ENCODE peak calls at places on chromosome 18, in six cellular contexts. M is H1, O is endothelial cell of umbilical vein, U is A549, R is GM12878, N is K562. Z is an unnamed sample.

GRCh38 chr18:13725566-13726227 is 661 bp downstream of the FAM210A start:
- DNase-seq in N (no peak), M (no peak), R (no peak), O (peak), U (no peak), Z (no peak)

GRCh38 chr18:12567849-12568248 is 90.1 kb downstream of the SPIRE1 start:
- DNase-seq in N (no peak), M (no peak), O (no peak), R (no peak), U (no peak), Z (no peak)

GRCh38 chr18:79402977-79403722 is 7.4 kb downstream of the NFATC1 start:
- DNase-seq in O (peak), U (no peak), N (no peak), R (no peak), M (no peak), Z (no peak)

GRCh38 chr18:58581265-58581664 is 47.6 kb downstream of the ALPK2 start:
- DNase-seq in U (peak), R (no peak), N (no peak), O (no peak), M (no peak), Z (no peak)

GRCh38 chr18:78632111-78632541 is 347.5 kb upstream of the SALL3 start:
- DNase-seq in U (no peak), O (no peak), M (no peak), N (no peak), R (no peak), Z (peak)

GRCh38 chr18:9708057-9708881 is at the start of gene RAB31:
- DNase-seq in U (peak), O (peak), R (no peak), M (peak), N (peak), Z (peak)

GRCh38 chr18:79819064-79819725 is 21.5 kb downstream of the KCNG2 start:
- DNase-seq in O (no peak), N (no peak), R (no peak), U (no peak), M (no peak), Z (no peak)

GRCh38 chr18:11119962-11120361 is 29.4 kb downstream of the PIEZO2 start:
- DNase-seq in U (peak), M (no peak), N (no peak), O (no peak), R (no peak), Z (no peak)

GRCh38 chr18:3554811-3555427 is 104.9 kb downstream of the TGIF1 start:
- DNase-seq in R (no peak), N (no peak), O (no peak), U (no peak), M (no peak), Z (no peak)

GRCh38 chr18:8389391-8390340 is 219.6 kb upstream of the RAB12 start:
- DNase-seq in N (peak), O (peak), M (peak), U (peak), R (no peak), Z (peak)

GRCh38 chr18:9017900-9018217 is 84.6 kb upstream of the NDUFV2 start:
- DNase-seq in N (no peak), U (no peak), O (peak), M (no peak), R (no peak), Z (no peak)

GRCh38 chr18:23664674-23665073 is 2.0 kb upstream of the ANKRD29 start:
- DNase-seq in U (no peak), R (no peak), O (no peak), M (no peak), N (no peak), Z (no peak)

GRCh38 chr18:78010363-78010762 is 760.7 kb downstream of the GALR1 start:
- DNase-seq in U (no peak), N (no peak), M (no peak), O (no peak), R (no peak), Z (no peak)

GRCh38 chr18:55863876-55864275 is 275.9 kb upstream of the TCF4 start:
- DNase-seq in N (no peak), U (no peak), R (no peak), O (peak), M (no peak), Z (no peak)

GRCh38 chr18:8319798-8320477 is 289.3 kb upstream of the RAB12 start:
- DNase-seq in M (no peak), N (no peak), O (no peak), R (no peak), U (no peak), Z (no peak)

GRCh38 chr18:69490072-69490471 is 89.4 kb downstream of the DOK6 start:
- DNase-seq in R (no peak), U (no peak), O (no peak), M (no peak), N (no peak), Z (no peak)

GRCh38 chr18:76256897-76257500 is 238.0 kb downstream of the ZNF516 start:
- DNase-seq in M (no peak), N (no peak), R (no peak), U (peak), O (no peak), Z (peak)

GRCh38 chr18:58541789-58542425 is 87.0 kb downstream of the ALPK2 start:
- DNase-seq in O (peak), U (peak), R (peak), M (no peak), N (no peak), Z (peak)

GRCh38 chr18:63879684-63880083 is 7.8 kb upstream of the SERPINB2 start:
- DNase-seq in O (peak), N (no peak), M (no peak), R (no peak), U (no peak), Z (peak)

DNA sequence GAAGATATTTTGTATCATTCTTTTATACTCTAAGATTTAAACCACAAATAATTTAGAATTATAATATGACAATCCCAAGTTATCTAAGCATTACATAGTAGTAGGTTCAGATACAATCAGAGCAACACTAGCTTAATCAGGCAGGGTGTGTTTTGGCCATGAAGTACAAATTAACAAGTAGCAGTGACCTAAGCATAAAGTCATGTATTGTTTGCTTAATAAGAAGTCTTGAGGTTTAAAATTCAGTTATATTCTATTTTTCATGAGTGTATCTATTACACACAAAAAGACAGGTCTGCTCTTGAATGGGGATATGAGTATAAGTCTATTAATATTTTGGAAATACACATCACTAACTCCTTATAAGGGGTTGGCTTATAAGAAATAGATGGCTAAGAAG is 39.9 kb downstream of the DYNAP start:
- DNase-seq in O (no peak), U (no peak), R (no peak), M (no peak), N (no peak), Z (no peak)
- TF ChIP-seq MAX in O (no peak), U (no peak), R (no peak), M (no peak), N (no peak), Z (no peak)

DNA sequence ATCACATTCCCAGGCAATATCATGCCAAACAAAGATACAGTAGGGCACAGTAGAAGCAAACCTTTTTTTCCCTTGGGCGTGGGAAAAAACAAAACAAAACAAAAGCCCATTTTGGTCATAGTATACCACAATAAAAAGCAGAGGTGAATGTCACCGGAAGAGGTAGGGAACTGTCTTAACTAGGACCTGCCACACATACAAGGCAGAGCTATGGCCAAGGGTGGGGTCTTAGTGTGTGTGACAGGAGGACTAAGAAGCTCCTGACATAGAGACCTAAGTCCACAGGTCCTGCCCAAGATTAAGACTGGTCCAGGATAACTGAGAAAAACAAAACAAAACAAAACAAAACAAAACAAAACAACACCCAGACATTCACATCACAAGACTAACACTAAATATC is 441.2 kb upstream of the DSEL start:
- DNase-seq in O (no peak), M (no peak), N (no peak), U (no peak), R (no peak), Z (no peak)
- TF ChIP-seq POLR2A in O (no peak), M (no peak), N (no peak), U (no peak), R (no peak), Z (no peak)

GRCh38 chr18:50559750-50560680 is at the start of gene MAPK4:
- DNase-seq in N (peak), O (no peak), R (no peak), U (no peak), M (peak), Z (peak)
- TF ChIP-seq MAX in N (no peak), O (no peak), R (no peak), U (no peak), M (no peak), Z (no peak)

GRCh38 chr18:35040988-35041751 is at the start of gene MAPRE2:
- DNase-seq in R (peak), O (peak), M (peak), U (peak), N (peak), Z (peak)

GRCh38 chr18:35041752-35042379 is 653 bp downstream of the MAPRE2 start:
- DNase-seq in N (no peak), R (no peak), U (no peak), O (no peak), M (no peak), Z (no peak)

GRCh38 chr18:35043207-35043606 is 2.0 kb downstream of the MAPRE2 start:
- DNase-seq in O (peak), M (no peak), R (no peak), U (no peak), N (no peak), Z (no peak)

GRCh38 chr18:35040638-35040987 is 600 bp upstream of the MAPRE2 start:
- DNase-seq in O (no peak), N (no peak), R (no peak), U (no peak), M (no peak), Z (no peak)

GRCh38 chr18:35042389-35043066 is 1.3 kb downstream of the MAPRE2 start:
- DNase-seq in N (peak), M (no peak), R (no peak), O (peak), U (no peak), Z (no peak)
- TF ChIP-seq POLR2A in N (no peak), M (no peak), R (no peak), O (peak), U (no peak), Z (no peak)

DNA sequence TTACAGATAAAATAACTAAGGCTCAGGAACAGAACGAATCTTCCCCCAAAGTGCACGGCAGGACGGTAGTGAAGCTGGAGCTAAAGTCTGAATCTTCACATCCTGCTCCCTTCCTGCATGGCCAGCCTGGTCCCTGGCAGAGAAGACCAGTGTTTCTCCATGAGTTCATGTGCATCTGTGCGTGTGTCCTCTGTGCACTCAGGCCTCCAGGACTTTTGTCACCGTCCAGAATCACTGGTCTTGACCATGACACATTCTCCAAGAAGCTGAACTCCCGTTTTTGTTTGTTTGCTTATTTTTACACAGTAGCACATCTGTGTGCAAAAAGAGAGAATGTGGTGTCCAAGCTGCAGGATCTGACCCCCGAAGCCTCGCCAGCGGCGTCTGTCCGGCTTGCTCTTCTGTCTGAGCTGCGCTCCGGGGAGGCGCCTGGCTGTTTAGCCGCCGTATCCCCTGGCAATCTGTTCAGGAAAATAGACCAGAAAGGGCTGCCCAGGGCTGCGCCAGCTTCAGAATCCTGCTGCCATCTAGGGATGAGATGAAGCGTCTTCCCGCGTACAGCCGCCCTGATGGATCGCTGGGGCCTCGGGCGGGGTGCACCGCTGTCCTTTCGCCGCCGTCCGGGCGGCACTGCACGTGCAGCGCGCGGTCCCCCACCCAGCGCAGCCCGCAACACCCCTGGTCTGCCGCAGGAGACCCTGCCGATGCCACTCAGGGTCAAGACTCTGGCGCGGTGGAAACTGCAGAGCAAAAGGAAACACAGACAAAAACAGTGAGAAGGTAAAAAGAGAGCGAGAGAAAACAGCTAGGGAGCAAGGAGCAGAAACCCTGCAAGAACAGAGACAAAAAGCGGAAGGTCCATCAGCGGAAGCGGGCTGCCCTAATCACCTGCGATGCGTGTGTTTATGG is 2113.6 kb upstream of the PIK3C3 start:
- DNase-seq in O (peak), M (peak), N (no peak), R (no peak), U (peak), Z (peak)
- TF ChIP-seq MAX in O (peak), M (peak), N (no peak), R (no peak), U (peak), Z (no peak)

DNA sequence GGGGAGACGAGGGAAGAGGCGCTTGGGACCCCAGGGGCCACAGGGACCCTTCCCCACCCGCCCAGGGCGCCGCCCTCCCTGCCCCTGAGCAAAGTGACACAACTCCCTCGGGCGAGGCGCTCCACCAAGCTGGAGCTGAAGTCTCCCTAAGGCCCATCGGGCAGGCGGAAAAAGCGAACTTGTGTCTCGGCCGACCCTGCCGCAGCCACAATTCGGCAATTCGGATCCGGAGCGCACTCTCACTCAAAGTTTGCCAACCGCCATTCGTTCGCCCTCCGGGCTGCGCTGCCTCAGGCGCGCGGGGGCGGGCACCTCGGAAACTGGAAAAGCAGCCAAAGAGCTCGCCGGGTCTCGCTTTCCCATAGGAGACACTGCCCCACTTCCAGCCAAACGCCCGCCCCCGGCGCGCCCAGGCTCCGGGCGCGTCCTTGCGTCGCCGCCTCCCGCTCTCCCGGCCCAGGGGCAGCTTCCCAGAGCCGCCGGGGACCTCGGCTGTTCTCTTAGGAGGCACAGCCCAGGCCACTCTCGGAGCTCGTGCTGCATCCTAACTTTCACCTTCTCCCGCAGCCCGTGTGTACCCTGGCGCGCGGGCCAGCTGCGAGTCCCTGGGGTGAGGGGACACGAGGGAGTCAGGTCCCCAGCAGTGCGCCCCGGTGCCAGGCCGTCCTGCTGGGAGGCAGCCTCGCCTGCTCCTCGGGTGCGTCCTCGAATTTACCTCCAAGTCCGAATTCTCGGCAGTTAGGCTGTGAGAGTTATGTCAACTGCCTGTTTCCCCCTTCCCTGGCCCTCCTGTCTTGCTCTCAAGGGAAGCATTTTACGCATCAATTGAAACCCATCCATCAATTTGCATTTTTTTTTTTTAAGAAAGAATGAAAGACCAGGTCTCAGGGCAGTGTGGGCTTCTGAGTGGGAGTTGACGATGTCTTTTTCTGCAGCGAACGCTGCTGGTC is 1.4 kb upstream of the KCTD1 start:
- DNase-seq in M (peak), O (peak), R (no peak), N (no peak), U (peak), Z (peak)
- TF ChIP-seq POLR2A in M (no peak), O (no peak), R (no peak), N (no peak), U (peak), Z (no peak)

Z was measured in NB4.